ENCODE peak calls at places on chromosomes 4 and X, in nine cellular contexts. Y is kidney, Q is fibroblast of lung, J is colonic mucosa, D is HCT116, U is sigmoid colon, H is GM23248, V is neuronal stem cell, N is ovary. M is an unnamed sample. For H3K9me3, the result is how much of the 10 kb centered on the place peaks cover.

GRCh38 chrX:66110112-66110511 is 53.9 kb upstream of the HEPH start:
- DNase-seq in Y (no peak), Q (no peak), J (peak), D (peak), U (no peak), H (peak), V (no peak), N (no peak), M (no peak)

GRCh38 chr4:154534296-154534695 is 15.9 kb downstream of the PLRG1 start:
- DNase-seq in Y (no peak), Q (no peak), J (no peak), D (no peak), U (no peak), H (no peak), V (no peak), N (no peak), M (no peak)

GRCh38 chr4:68803013-68803412 is 12.8 kb upstream of the UGT2B10 start:
- DNase-seq in Y (no peak), Q (no peak), J (no peak), D (no peak), U (no peak), H (no peak), V (no peak), N (no peak), M (no peak)

GRCh38 chr4:134471569-134471968 is 270.0 kb upstream of the PABPC4L start:
- DNase-seq in Y (no peak), Q (no peak), J (no peak), D (no peak), U (no peak), H (no peak), V (no peak), N (no peak), M (no peak)

GRCh38 chr4:21012851-21013331 is 312.6 kb downstream of the PACRGL start:
- DNase-seq in Y (no peak), Q (peak), J (no peak), D (no peak), U (no peak), H (no peak), V (no peak), N (no peak), M (no peak)

GRCh38 chr4:21304061-21304541 is 603.8 kb downstream of the PACRGL start:
- DNase-seq in Y (peak), Q (no peak), J (no peak), D (no peak), U (no peak), H (peak), V (peak), N (no peak), M (no peak)

GRCh38 chrX:9522756-9523155 is 57.9 kb downstream of the TBL1X start:
- DNase-seq in Y (no peak), Q (no peak), J (no peak), D (no peak), U (no peak), H (no peak), V (no peak), N (no peak), M (no peak)

GRCh38 chr4:78951862-78952472 is 12.7 kb upstream of the PAQR3 start:
- DNase-seq in Y (no peak), Q (peak), J (no peak), D (peak), U (no peak), H (peak), V (peak), N (no peak), M (no peak)

GRCh38 chr4:25525896-25526295 is 129.8 kb upstream of the SLC34A2 start:
- DNase-seq in Y (no peak), Q (no peak), J (no peak), D (no peak), U (no peak), H (no peak), V (no peak), N (no peak), M (no peak)

GRCh38 chr4:109321232-109321631 is 18.8 kb upstream of the COL25A1 start:
- DNase-seq in Y (no peak), Q (no peak), J (no peak), D (no peak), U (no peak), H (no peak), V (no peak), N (no peak), M (no peak)

GRCh38 chr4:83219344-83219990 is 65.1 kb downstream of the COQ2 start:
- DNase-seq in Y (peak), Q (peak), J (no peak), D (no peak), U (no peak), H (peak), V (no peak), N (peak), M (no peak)

GRCh38 chrX:1673337-1673736 is 58.5 kb downstream of the ASMT start:
- DNase-seq in Y (no peak), Q (no peak), J (peak), D (peak), U (no peak), H (peak), V (no peak), N (no peak), M (no peak)

GRCh38 chr4:96097040-96097607 is 257.2 kb downstream of the PDHA2 start:
- DNase-seq in Y (no peak), Q (peak), J (no peak), D (no peak), U (no peak), H (no peak), V (peak), N (no peak), M (no peak)

GRCh38 chr4:183747931-183748664 is 89.0 kb downstream of the TRAPPC11 start:
- DNase-seq in Y (no peak), Q (no peak), J (peak), D (no peak), U (no peak), H (no peak), V (no peak), N (no peak), M (no peak)

GRCh38 chr4:183746305-183747229 is 87.5 kb downstream of the TRAPPC11 start:
- DNase-seq in Y (peak), Q (no peak), J (no peak), D (no peak), U (no peak), H (peak), V (no peak), N (no peak), M (peak)

GRCh38 chr4:183751081-183751480 is 92.0 kb downstream of the TRAPPC11 start:
- DNase-seq in Y (no peak), Q (no peak), J (no peak), D (no peak), U (no peak), H (no peak), V (no peak), N (no peak), M (no peak)

GRCh38 chr4:183747380-183747779 is 88.3 kb downstream of the TRAPPC11 start:
- DNase-seq in Y (no peak), Q (no peak), J (no peak), D (no peak), U (no peak), H (no peak), V (no peak), N (no peak), M (no peak)
- H3K27ac ChIP-seq in Y (no peak), Q (no peak), J (no peak), D (no peak), U (no peak), H (no peak), V (no peak), N (no peak), M (no peak)

DNA sequence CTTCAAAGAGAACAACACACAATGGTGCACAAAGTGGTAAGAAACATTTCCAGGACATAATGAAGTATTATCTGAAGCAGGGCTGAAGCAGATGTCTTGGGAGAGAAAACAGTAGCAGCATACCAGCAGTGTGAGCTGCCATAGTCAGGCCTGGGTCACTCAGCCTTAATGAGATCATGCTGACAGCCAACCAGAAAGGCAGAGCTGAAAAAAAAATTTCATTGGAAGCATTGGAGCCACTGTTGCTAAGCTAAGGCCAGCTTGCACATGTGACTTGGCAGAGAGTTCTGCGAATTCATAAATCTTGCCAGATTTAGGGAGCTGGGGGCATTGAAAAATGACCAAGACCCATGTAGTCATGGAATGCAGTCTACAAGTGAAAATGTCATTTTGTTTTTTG is 444.0 kb upstream of the PITX2 start:
- DNase-seq in Y (no peak), Q (peak), J (no peak), D (no peak), U (no peak), H (peak), V (no peak), N (no peak), M (no peak)
- H3K9me3 ChIP-seq in Y (under half), Q (under half), J (under half), D (under half), U (under half), H (under half), V (under half), N (under half), M (under half)

DNA sequence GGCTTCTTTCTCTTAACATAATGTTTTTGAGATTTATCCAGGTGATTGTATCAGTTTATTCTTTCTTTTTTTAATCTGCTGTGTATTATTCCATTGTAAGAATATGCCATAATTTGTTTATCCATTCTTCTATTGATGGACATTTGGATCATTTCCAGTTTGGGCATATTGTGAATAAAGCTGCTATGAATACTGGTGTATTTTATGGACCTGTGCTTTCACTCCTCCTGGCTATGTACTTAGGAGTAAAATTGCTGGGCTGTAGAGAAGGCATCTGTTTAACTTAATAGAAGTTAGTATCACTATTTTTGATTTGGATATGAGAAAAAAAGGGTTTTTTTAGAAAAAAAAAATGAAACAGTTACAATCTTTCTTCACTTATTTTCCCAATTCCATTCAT is 50.0 kb upstream of the FAM9C start:
- DNase-seq in Y (no peak), Q (no peak), J (no peak), D (no peak), U (no peak), H (no peak), V (no peak), N (no peak), M (no peak)
- H3K27ac ChIP-seq in Y (no peak), Q (no peak), J (peak), D (no peak), U (no peak), H (peak), V (no peak), N (no peak), M (no peak)

DNA sequence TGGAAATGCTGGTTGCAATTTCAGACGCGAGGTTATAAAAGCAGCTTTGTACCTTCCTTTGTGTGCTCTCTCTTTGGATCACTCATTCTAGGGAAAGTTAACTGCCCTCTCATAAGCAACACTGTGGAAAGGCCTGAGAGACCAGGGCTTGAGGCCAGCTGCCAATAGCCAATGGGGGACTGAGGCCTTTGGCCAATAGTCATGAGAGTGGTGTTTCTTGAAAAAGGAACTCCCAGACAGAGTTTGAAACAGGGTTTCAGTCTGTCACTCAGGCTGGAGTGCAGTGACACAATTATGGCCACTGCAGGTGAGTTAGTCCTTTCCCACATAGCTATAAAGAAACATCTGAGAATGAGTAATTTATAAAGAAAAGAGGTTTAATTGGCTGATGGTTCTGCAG is 524.7 kb upstream of the SMIM31 start:
- DNase-seq in Y (no peak), Q (no peak), J (no peak), D (no peak), U (no peak), H (no peak), V (no peak), N (no peak), M (no peak)
- H3K9me3 ChIP-seq in Y (under half), Q (under half), J (under half), D (under half), U (under half), H (under half), V (under half), N (under half), M (under half)

GRCh38 chrX:37800762-37801161 is 20.9 kb downstream of the CYBB start:
- DNase-seq in Y (no peak), Q (no peak), J (no peak), D (no peak), U (no peak), H (no peak), V (no peak), N (no peak), M (no peak)

GRCh38 chrX:37802028-37802427 is 22.2 kb downstream of the CYBB start:
- DNase-seq in Y (no peak), Q (peak), J (no peak), D (no peak), U (no peak), H (no peak), V (no peak), N (no peak), M (no peak)

GRCh38 chrX:37796302-37796701 is 16.4 kb downstream of the CYBB start:
- DNase-seq in Y (no peak), Q (no peak), J (no peak), D (no peak), U (no peak), H (no peak), V (no peak), N (no peak), M (no peak)

DNA sequence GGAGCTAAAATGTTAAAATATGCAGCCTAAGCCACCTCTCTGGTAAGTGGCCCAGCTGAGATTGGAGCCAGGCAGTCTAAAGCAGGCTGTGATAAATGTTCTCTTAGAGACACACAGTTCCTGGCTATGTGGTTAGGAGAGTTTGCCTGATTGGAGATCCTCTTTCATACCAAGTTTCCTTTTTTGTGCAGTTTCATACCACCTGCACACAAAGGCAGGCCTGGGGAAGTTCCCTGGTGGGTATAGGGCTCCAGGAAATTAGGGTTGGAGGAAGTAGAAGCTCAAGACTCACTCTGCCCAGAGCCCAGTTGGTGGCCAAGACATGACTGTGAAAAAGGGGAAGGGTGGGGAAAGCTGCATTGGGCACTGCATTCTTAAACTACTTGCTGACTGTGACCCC is 16.9 kb downstream of the CYBB start:
- DNase-seq in Y (no peak), Q (peak), J (no peak), D (no peak), U (no peak), H (no peak), V (no peak), N (no peak), M (peak)
- H3K27ac ChIP-seq in Y (no peak), Q (no peak), J (no peak), D (no peak), U (no peak), H (no peak), V (no peak), N (no peak), M (no peak)

GRCh38 chrX:64334467-64334866 is 60.8 kb downstream of the MTMR8 start:
- DNase-seq in Y (no peak), Q (no peak), J (peak), D (no peak), U (no peak), H (no peak), V (peak), N (no peak), M (no peak)
- H3K9me3 ChIP-seq in Y (under half), Q (under half), J (under half), D (under half), U (under half), H (under half), V (under half), N (under half), M (under half)

DNA sequence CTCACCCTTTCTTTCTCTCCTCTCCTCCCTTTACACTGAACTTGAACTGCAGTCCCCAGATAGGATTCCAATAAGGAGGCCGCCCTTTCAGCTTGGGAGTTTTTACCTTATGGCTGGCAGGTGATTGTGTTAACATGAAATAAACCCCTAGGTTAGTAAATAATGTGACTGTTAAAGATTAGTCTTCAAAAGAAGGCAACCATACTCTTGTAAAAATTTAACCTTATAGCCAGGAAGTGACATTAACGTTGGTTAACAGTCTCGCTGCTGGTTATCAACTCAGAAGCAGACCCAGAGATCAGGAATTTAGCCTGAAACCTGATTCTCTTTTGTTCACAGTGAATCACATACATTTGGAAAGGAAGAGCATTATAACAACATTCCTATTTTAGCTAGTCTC is 15.2 kb downstream of the FHDC1 start:
- DNase-seq in Y (no peak), Q (peak), J (peak), D (no peak), U (no peak), H (no peak), V (no peak), N (no peak), M (no peak)
- H3K27ac ChIP-seq in Y (no peak), Q (no peak), J (peak), D (no peak), U (no peak), H (no peak), V (no peak), N (no peak), M (no peak)

GRCh38 chr4:60865238-60865637 is 334.9 kb upstream of the ADGRL3 start:
- DNase-seq in Y (no peak), Q (no peak), J (no peak), D (no peak), U (no peak), H (no peak), V (no peak), N (no peak), M (no peak)
- H3K9me3 ChIP-seq in Y (under half), Q (under half), J (under half), D (under half), U (under half), H (under half), V (under half), N (under half), M (under half)

DNA sequence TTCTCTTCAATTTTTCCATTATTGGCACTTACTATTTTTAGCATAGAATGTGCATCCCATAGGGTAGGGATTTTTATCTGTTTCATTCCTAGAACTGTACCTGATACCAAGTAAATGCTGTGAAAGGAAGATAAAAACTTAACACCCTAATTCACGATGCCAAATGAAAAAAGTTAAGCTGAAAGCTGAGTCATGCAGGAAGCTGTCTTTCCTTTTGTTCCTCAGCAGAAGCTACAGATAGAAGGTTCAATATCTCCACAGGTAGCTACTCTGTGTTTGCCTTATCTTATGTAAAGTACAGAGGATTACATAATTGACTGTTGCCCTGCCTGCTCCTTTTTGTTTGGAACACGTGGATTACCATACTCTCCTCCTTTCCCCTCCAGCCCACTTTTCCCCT is 77.0 kb downstream of the LRP2BP start:
- DNase-seq in Y (no peak), Q (peak), J (no peak), D (no peak), U (no peak), H (no peak), V (no peak), N (no peak), M (no peak)
- H3K27ac ChIP-seq in Y (no peak), Q (no peak), J (no peak), D (no peak), U (no peak), H (no peak), V (no peak), N (no peak), M (no peak)

GRCh38 chrX:153649178-153649914 is 2.3 kb downstream of the DUSP9 start:
- DNase-seq in Y (peak), Q (no peak), J (no peak), D (no peak), U (peak), H (peak), V (no peak), N (peak), M (peak)
- H3K9me3 ChIP-seq in Y (under half), Q (under half), J (under half), D (under half), U (under half), H (under half), V (under half), N (under half), M (under half)